ENCODE peak calls at places on chromosome 4, in ten cellular contexts. P is psoas muscle, Z is heart right ventricle, X is cardiac muscle cell, E is transverse colon, J is left lung, U is stomach, H is lower lobe of right lung, O is mammary epithelial cell, W is Panc1. L is an unnamed sample. For H3K4me1, the result is how much of the 10 kb centered on the place peaks cover.

GRCh38 chr4:87971866-87972265 is 3.6 kb upstream of the SPP1 start:
- DNase-seq in X (no peak), E (no peak), O (no peak), J (no peak), U (no peak), Z (no peak), W (no peak), H (no peak), P (no peak), L (no peak)

GRCh38 chr4:84803720-84804119 is 162.8 kb downstream of the WDFY3 start:
- DNase-seq in P (no peak), W (no peak), O (peak), X (no peak), U (no peak), J (no peak), Z (no peak), H (no peak), E (no peak), L (no peak)

GRCh38 chr4:114191496-114191895 is 212.0 kb upstream of the ARSJ start:
- DNase-seq in H (no peak), U (no peak), X (no peak), J (no peak), W (no peak), Z (no peak), P (no peak), E (no peak), O (no peak), L (no peak)

GRCh38 chr4:181548873-181549541 is 694.2 kb upstream of the TENM3 start:
- DNase-seq in W (peak), Z (no peak), H (no peak), U (no peak), J (peak), X (peak), P (no peak), E (no peak), O (peak), L (no peak)

GRCh38 chr4:77012726-77013125 is 63.1 kb downstream of the CCNI start:
- DNase-seq in P (no peak), E (no peak), O (no peak), U (no peak), H (no peak), Z (peak), X (peak), J (no peak), W (no peak), L (no peak)

GRCh38 chr4:10942166-10942565 is 257.6 kb upstream of the CLNK start:
- DNase-seq in U (no peak), W (no peak), J (no peak), Z (no peak), O (no peak), E (no peak), X (peak), P (no peak), H (no peak), L (no peak)

GRCh38 chr4:99968330-99968729 is 18.3 kb upstream of the H2AZ1 start:
- DNase-seq in Z (no peak), H (no peak), J (no peak), P (no peak), O (peak), E (no peak), U (no peak), W (no peak), X (peak), L (no peak)

GRCh38 chr4:1218892-1219552 is 29.9 kb downstream of the CTBP1 start:
- DNase-seq in Z (no peak), P (no peak), H (no peak), J (no peak), O (no peak), X (no peak), W (no peak), E (peak), U (no peak), L (no peak)

GRCh38 chr4:112853662-112854256 is 195.7 kb upstream of the ANK2 start:
- DNase-seq in Z (no peak), W (no peak), E (no peak), P (no peak), H (no peak), O (no peak), X (peak), J (no peak), U (no peak), L (no peak)

GRCh38 chr4:87838207-87838606 is 5.4 kb downstream of the MEPE start:
- DNase-seq in J (no peak), W (no peak), X (no peak), Z (no peak), U (no peak), H (no peak), O (no peak), P (no peak), E (no peak), L (no peak)

GRCh38 chr4:121072080-121072835 is at the start of gene NDNF:
- DNase-seq in O (no peak), X (peak), E (peak), H (peak), Z (peak), J (peak), P (peak), U (no peak), W (no peak), L (no peak)

GRCh38 chr4:113758361-113758760 is 3.2 kb downstream of the CAMK2D start:
- DNase-seq in X (peak), Z (no peak), W (no peak), E (no peak), J (no peak), U (no peak), P (no peak), O (peak), H (no peak), L (no peak)

GRCh38 chr4:161696957-161697356 is 466.8 kb downstream of the FSTL5 start:
- DNase-seq in X (no peak), Z (no peak), O (no peak), E (no peak), P (no peak), W (no peak), U (no peak), J (no peak), H (no peak), L (no peak)

GRCh38 chr4:183324619-183325018 is 2.4 kb upstream of the CLDN24 start:
- DNase-seq in X (no peak), E (no peak), O (no peak), J (no peak), Z (no peak), P (no peak), W (no peak), H (no peak), U (no peak), L (no peak)

GRCh38 chr4:112144546-112145325 is 518 bp upstream of the FAM241A start:
- DNase-seq in E (no peak), P (peak), W (peak), X (no peak), U (no peak), J (peak), Z (no peak), O (no peak), H (peak), L (no peak)

GRCh38 chr4:163191999-163192398 is 25.3 kb upstream of the NAF1 start:
- DNase-seq in U (no peak), W (no peak), Z (no peak), P (no peak), J (no peak), H (no peak), E (no peak), O (peak), X (no peak), L (no peak)

GRCh38 chr4:23717528-23718248 is 172.2 kb downstream of the PPARGC1A start:
- DNase-seq in Z (no peak), O (peak), W (no peak), P (no peak), E (peak), U (no peak), J (no peak), H (no peak), X (peak), L (no peak)

GRCh38 chr4:69896530-69897116 is 34.2 kb upstream of the CSN1S1 start:
- DNase-seq in U (no peak), E (no peak), J (no peak), O (no peak), P (no peak), H (no peak), X (peak), W (no peak), Z (no peak), L (no peak)
- H3K27ac ChIP-seq in U (no peak), E (no peak), J (no peak), O (no peak), P (no peak), H (no peak), X (no peak), W (no peak), Z (no peak), L (no peak)

GRCh38 chr4:132592340-132592739 is 556.8 kb upstream of the PCDH10 start:
- DNase-seq in Z (no peak), H (no peak), W (no peak), E (no peak), O (no peak), P (peak), U (no peak), X (no peak), J (peak), L (no peak)

GRCh38 chr4:132592850-132593249 is 556.2 kb upstream of the PCDH10 start:
- DNase-seq in E (no peak), O (no peak), X (no peak), P (no peak), U (no peak), Z (no peak), H (no peak), W (no peak), J (no peak), L (no peak)

DNA sequence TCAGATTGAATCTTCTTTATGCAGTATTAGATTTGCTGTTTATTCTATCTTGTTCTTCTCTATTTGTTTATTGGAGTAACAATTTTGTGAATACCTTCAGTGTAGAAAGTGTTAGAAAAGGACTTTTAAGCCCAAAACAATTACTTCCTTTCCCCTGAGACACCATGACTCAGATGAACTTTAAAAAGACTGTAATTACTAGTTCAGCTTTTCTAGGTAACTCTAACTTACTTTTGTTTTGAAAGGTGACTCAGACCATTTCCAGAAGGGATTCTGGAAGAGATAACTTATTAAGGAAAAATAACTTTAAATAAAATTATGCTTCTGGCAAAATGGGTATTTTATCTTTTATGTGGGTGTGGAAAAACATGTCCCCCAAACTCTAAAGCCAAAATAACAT is 561.5 kb upstream of the PCDH10 start:
- DNase-seq in U (no peak), W (no peak), H (no peak), Z (no peak), E (no peak), O (no peak), X (peak), J (no peak), P (no peak), L (no peak)
- H3K4me1 ChIP-seq in U (under half), W (under half), H (under half), Z (under half), E (under half), O (under half), X (under half), J (under half), P (under half), L (under half)

DNA sequence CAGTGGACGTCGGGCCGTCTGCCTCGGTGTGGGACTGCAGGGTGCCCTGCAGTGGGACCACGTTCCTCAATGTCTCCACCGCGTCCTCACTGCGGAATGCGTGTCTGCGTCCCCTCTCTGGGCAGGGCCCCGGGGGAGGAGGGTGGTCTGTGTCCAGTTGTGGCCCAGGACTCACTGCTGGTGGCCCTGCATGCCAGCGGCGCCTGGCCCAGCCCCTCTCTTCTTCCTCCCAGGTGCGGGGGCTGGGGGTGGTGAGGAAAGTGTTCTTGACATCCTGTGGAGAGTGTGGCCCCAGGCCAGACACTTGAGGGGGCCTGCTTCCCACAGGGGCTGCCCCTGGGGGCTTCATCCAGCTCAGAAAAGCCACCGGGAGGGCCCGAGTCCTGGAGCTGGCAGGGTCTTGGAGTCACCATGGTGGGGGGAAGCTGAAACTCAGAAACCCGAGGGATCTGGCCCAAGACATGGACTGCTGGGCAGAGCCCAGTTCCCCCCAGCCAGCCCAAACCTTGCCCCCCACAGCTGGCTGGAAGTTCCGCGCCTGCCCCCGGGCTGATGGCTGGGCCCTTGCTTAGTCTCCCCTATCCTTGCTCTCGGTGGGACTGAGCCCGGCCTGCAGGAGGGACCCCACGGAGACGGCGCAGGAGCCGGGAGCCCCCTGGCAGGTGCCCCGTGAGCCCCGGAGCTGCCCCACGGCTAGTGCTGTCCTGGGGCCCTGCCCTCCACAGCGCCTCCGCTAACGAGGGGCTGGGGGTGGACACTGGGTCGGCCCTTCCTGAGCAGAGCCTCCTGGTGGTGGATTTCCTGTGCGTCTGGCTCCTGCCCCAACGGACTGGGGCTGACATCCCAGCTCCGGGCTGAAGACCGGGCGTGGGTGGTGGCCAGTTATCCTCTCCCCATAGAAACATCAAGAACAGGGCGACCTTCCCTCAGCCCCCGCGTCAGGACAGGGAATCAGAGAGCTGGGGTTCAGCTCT is 2.9 kb downstream of the DOK7 start:
- DNase-seq in O (no peak), E (no peak), P (peak), H (no peak), U (no peak), X (no peak), Z (peak), J (peak), W (no peak), L (no peak)
- TF ChIP-seq CTCF in O (no peak), E (no peak), P (peak), H (no peak), U (no peak), X (peak), Z (no peak), J (no peak), W (no peak), L (no peak)

GRCh38 chr4:2432991-2433530 is 14.3 kb downstream of the CFAP99 start:
- DNase-seq in W (no peak), X (peak), Z (no peak), O (no peak), H (no peak), E (no peak), J (no peak), U (no peak), P (peak), L (no peak)

GRCh38 chr4:2434420-2434819 is 15.7 kb downstream of the CFAP99 start:
- DNase-seq in P (no peak), H (no peak), J (peak), E (no peak), O (no peak), U (no peak), W (no peak), X (no peak), Z (no peak), L (no peak)

GRCh38 chr4:2436301-2436700 is 17.5 kb downstream of the CFAP99 start:
- DNase-seq in Z (no peak), O (peak), H (no peak), P (no peak), X (no peak), W (no peak), E (no peak), U (no peak), J (peak), L (no peak)

GRCh38 chr4:2432004-2432403 is 13.2 kb downstream of the CFAP99 start:
- DNase-seq in U (no peak), J (no peak), W (no peak), H (no peak), X (no peak), P (no peak), Z (no peak), O (no peak), E (no peak), L (no peak)

DNA sequence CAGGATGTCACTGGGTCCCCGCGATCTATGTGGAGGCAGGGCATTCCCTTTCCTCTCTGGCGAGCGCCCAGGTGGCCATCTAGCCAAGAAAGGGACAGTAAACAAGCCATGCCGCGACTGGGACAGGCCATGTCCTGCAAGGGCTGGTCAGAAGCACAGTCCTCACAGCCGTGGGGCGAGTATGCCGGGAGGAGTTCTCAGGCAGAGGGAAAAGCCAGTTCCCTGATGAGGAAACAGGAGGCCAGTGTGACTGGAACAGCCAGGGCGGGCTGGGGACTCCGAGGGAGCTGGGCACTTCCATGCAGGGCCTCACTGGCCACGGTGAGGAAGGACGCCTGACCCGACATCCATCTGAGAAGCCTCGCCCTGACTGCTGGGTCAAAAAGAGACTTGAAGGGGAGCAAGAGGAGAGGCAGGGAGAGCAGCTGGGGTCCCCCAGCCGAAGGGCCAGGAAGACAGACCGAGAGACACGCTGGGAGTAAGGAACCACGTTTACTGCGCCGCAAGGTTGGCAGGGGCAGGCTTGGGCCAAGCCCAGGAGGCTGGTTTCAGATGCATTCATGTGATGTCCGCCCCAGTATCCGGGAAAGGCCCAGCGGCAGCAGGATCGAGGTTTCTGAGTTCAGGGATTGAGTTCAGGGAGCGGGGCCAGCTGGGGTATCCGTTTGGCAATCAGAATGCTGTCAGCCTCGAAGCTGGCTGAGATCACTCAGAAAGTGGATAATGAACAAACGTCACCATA is 15.0 kb downstream of the CFAP99 start:
- DNase-seq in J (peak), W (no peak), E (no peak), O (no peak), P (peak), U (no peak), X (no peak), H (peak), Z (no peak), L (no peak)
- H3K27ac ChIP-seq in J (no peak), W (no peak), E (no peak), O (no peak), P (peak), U (no peak), X (no peak), H (no peak), Z (no peak), L (no peak)

GRCh38 chr4:78781086-78781630 is 5.0 kb downstream of the BMP2K start:
- DNase-seq in X (no peak), P (no peak), U (no peak), E (no peak), Z (no peak), W (no peak), O (no peak), H (no peak), J (no peak), L (no peak)

GRCh38 chr4:78780093-78780492 is 3.9 kb downstream of the BMP2K start:
- DNase-seq in O (no peak), W (no peak), U (no peak), H (no peak), E (no peak), J (no peak), Z (no peak), P (no peak), X (no peak), L (no peak)

GRCh38 chr4:78778530-78778929 is 2.4 kb downstream of the BMP2K start:
- DNase-seq in U (no peak), E (no peak), W (no peak), Z (no peak), X (no peak), O (no peak), P (no peak), J (no peak), H (no peak), L (no peak)

GRCh38 chr4:78777556-78777900 is 1.4 kb downstream of the BMP2K start:
- DNase-seq in H (no peak), W (no peak), O (no peak), Z (no peak), J (no peak), U (no peak), E (no peak), P (no peak), X (no peak), L (no peak)

DNA sequence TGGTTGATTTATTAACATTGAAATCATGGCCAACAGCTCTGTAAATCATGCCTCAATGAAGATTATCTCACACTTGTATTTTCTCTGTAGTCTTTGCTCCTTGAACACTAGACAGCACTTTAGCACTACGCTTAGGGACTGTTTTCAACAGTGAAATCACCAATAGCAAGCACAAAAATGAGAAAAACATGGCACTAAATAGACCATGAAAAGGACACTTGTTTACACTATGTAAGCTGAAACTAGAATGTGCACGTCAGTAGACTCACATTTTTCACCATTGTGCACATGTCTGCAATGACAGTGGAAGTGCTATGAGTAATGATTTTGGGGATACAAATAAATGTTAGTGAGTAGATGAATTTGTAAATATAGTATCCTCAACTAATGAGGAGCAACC is 3.1 kb downstream of the BMP2K start:
- DNase-seq in O (no peak), E (no peak), Z (no peak), W (no peak), U (no peak), J (no peak), X (no peak), H (no peak), P (no peak), L (no peak)
- H3K4me1 ChIP-seq in O (under half), E (under half), Z (under half), W (under half), U (half or more), J (half or more), X (under half), H (under half), P (half or more), L (under half)

DNA sequence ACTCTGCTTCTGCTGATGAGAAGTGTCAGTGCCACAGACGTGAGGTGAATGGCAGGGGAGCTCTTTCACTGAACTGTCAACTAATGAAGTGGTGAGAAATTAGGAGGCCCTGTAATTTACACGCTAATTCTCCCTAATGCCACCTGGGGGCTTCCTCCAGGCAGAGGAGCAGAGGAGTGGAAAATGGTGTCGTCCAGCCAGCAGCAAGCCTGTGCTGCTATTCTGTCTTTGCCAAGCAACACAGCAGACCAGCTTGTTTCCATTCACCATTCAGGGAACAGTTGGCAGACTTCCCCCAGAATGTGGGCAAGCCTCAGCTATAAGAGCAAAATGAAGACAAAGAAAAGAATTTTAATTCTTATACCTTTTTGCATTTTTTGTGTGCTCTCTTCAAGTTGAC is 245.2 kb upstream of the TET2 start:
- DNase-seq in W (no peak), H (no peak), U (no peak), X (peak), P (no peak), J (no peak), Z (no peak), O (peak), E (no peak), L (no peak)
- TF ChIP-seq CTCF in W (no peak), H (no peak), U (no peak), X (peak), P (no peak), J (no peak), Z (no peak), O (no peak), E (no peak), L (no peak)

GRCh38 chr4:38747629-38748028 is 35.2 kb downstream of the TLR10 start:
- DNase-seq in U (no peak), H (no peak), X (no peak), P (no peak), O (no peak), W (no peak), Z (no peak), J (no peak), E (no peak), L (no peak)

GRCh38 chr4:38753021-38753806 is 29.6 kb downstream of the TLR10 start:
- DNase-seq in Z (peak), P (peak), H (peak), E (peak), J (no peak), W (no peak), X (peak), O (peak), U (peak), L (peak)

GRCh38 chr4:38745881-38746280 is 36.9 kb downstream of the TLR10 start:
- DNase-seq in X (no peak), U (no peak), W (no peak), O (no peak), P (no peak), Z (no peak), E (no peak), J (no peak), H (no peak), L (no peak)

GRCh38 chr4:38752393-38752961 is 30.3 kb downstream of the TLR10 start:
- DNase-seq in O (peak), P (no peak), X (peak), H (no peak), J (no peak), W (no peak), Z (no peak), U (no peak), E (no peak), L (no peak)

GRCh38 chr4:38751341-38752043 is 31.3 kb downstream of the TLR10 start:
- DNase-seq in H (no peak), E (no peak), O (no peak), X (no peak), U (no peak), Z (no peak), W (no peak), P (no peak), J (no peak), L (no peak)
- H3K27ac ChIP-seq in H (no peak), E (no peak), O (no peak), X (no peak), U (no peak), Z (no peak), W (no peak), P (no peak), J (no peak), L (no peak)